ENCODE peak calls at places on chromosomes 5 and 9, in seven cellular contexts. A is HepG2, L is HCT116, B is adrenal gland, G is uterus, J is lower leg skin, V is spleen. C is an unnamed sample.

GRCh38 chr9:96236854-96237545 is 65.0 kb downstream of the HSD17B3 start:
- DNase-seq in B (no peak), L (no peak), G (no peak), V (no peak), A (no peak), J (no peak), C (no peak)

GRCh38 chr5:132473019-132473531 is 17.5 kb downstream of the IRF1 start:
- DNase-seq in J (no peak), B (peak), G (peak), V (peak), L (no peak), A (no peak), C (peak)

GRCh38 chr9:137013571-137013940 is 14.5 kb downstream of the ABCA2 start:
- DNase-seq in A (no peak), L (no peak), V (no peak), G (no peak), B (no peak), J (no peak), C (no peak)

GRCh38 chr5:177154003-177154643 is 20.6 kb downstream of the NSD1 start:
- DNase-seq in J (no peak), G (no peak), B (no peak), V (no peak), L (no peak), A (no peak), C (no peak)

GRCh38 chr5:135577421-135577820 is 1.4 kb downstream of the CXCL14 start:
- DNase-seq in A (no peak), G (no peak), B (no peak), L (no peak), V (no peak), J (no peak), C (no peak)

GRCh38 chr9:15229475-15229874 is 77.5 kb downstream of the TTC39B start:
- DNase-seq in B (no peak), J (no peak), V (no peak), L (no peak), G (no peak), A (no peak), C (no peak)

GRCh38 chr9:131734165-131734610 is 5.7 kb downstream of the RAPGEF1 start:
- DNase-seq in A (no peak), G (no peak), J (no peak), L (no peak), V (peak), B (peak), C (peak)

GRCh38 chr5:14776640-14777039 is 94.9 kb downstream of the ANKH start:
- DNase-seq in B (no peak), L (no peak), V (no peak), J (no peak), G (no peak), A (no peak), C (no peak)

GRCh38 chr9:6049798-6050197 is 34.4 kb upstream of the RANBP6 start:
- DNase-seq in V (no peak), J (no peak), G (no peak), B (no peak), L (peak), A (peak), C (peak)

GRCh38 chr9:126721531-126722098 is 83.2 kb upstream of the ZBTB43 start:
- DNase-seq in B (no peak), J (no peak), A (no peak), L (no peak), V (peak), G (no peak), C (no peak)

GRCh38 chr5:93378073-93378472 is 202.9 kb downstream of the NR2F1-AS1 start:
- DNase-seq in J (no peak), A (no peak), L (no peak), G (no peak), B (no peak), V (no peak), C (no peak)

GRCh38 chr5:41457942-41458341 is 52.5 kb downstream of the PLCXD3 start:
- DNase-seq in J (no peak), B (no peak), G (no peak), L (no peak), A (no peak), V (no peak), C (no peak)

GRCh38 chr5:174837919-174838902 is 113.8 kb downstream of the MSX2 start:
- DNase-seq in V (no peak), G (peak), B (peak), L (peak), J (peak), A (no peak), C (peak)

GRCh38 chr9:26786571-26786970 is 106.0 kb downstream of the CAAP1 start:
- DNase-seq in A (no peak), V (no peak), J (no peak), B (no peak), G (no peak), L (no peak), C (no peak)

GRCh38 chr5:38323645-38324295 is 65.4 kb downstream of the EGFLAM start:
- DNase-seq in G (peak), V (no peak), L (no peak), B (peak), A (no peak), J (peak), C (no peak)

GRCh38 chr9:134226221-134226930 is 62.0 kb upstream of the RNU6ATAC start:
- DNase-seq in G (no peak), V (no peak), A (peak), J (no peak), B (no peak), L (no peak), C (no peak)

GRCh38 chr5:92403308-92403707 is 1020.2 kb upstream of the ARRDC3 start:
- DNase-seq in A (no peak), J (no peak), G (no peak), B (no peak), V (no peak), L (no peak), C (no peak)

GRCh38 chr5:41148448-41148847 is 64.9 kb downstream of the C6 start:
- DNase-seq in B (peak), J (no peak), L (no peak), V (no peak), G (peak), A (no peak), C (no peak)

GRCh38 chr5:42494414-42494813 is 71.2 kb downstream of the GHR start:
- DNase-seq in V (no peak), A (no peak), B (no peak), J (no peak), L (no peak), G (no peak), C (no peak)

GRCh38 chr9:129989362-129989708 is 53.7 kb downstream of the FNBP1 start:
- DNase-seq in J (no peak), G (no peak), L (no peak), V (no peak), B (no peak), A (no peak), C (no peak)
- TF ChIP-seq POLR2A in J (no peak), G (no peak), L (no peak), V (no peak), B (no peak), A (no peak), C (no peak)

GRCh38 chr5:145777445-145778063 is 57.6 kb downstream of the PRELID2 start:
- DNase-seq in J (no peak), L (no peak), G (no peak), A (no peak), B (no peak), V (no peak), C (no peak)

GRCh38 chr5:145775411-145775810 is 59.7 kb downstream of the PRELID2 start:
- DNase-seq in B (no peak), V (no peak), L (no peak), A (peak), G (no peak), J (no peak), C (no peak)

GRCh38 chr5:145774442-145774841 is 60.7 kb downstream of the PRELID2 start:
- DNase-seq in J (no peak), L (no peak), G (no peak), V (no peak), A (no peak), B (no peak), C (no peak)

GRCh38 chr5:145776886-145777285 is 58.3 kb downstream of the PRELID2 start:
- DNase-seq in G (no peak), V (no peak), J (no peak), B (no peak), A (no peak), L (no peak), C (no peak)

DNA sequence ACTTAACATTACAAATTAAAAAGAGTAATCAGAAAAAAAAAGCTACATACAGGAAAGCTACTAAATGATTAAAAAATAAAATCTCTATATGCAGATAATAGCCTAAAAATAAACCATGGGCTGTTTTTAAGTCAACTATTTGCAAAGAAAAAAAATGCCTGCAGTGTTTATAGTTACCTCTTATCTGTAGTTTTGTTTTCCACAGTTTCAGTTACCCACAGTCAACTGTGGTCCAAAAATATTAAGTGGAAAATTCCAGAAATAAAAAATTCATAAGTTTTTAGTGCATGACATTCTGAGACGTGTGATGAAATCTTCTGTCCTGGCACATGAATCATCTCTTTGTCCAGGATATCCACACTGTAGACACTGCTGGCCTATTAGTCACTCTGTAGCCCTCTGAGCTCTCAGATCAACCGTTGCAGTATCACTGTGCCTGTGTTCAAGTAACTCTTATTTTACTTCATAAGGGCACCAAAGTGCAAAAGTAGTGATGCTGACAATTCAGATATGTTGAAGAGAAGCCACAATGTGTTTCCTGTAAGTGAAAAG is 59.2 kb downstream of the PRELID2 start:
- DNase-seq in B (peak), G (no peak), A (peak), V (no peak), L (peak), J (peak), C (peak)
- H3K4me3 ChIP-seq in B (no peak), G (no peak), A (no peak), V (no peak), L (no peak), J (no peak), C (no peak)

DNA sequence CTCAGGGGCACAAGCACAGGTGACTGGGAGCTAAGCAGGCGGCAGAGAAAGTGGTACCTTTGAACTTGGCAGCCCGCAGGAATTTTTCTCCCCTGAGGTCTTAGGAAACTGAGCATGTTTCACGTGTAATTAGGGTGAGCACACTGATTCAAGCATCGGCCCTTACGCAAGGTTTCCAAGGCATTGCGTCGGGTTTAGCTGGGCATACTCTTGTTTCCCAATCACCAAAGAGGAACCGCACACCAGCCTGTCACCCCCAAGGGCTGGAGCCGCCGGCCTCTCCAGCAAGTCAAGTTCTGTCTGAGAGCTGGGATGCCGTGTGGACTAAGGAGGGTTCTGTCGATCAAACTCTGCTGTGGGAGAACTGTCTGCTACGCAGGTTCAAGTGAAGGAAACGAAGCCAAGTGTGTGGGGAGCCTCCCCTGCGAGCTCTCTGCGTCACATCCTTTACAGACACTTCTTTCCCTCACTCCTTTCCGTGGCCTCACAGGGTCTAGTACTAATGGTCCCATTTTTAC is 53.0 kb downstream of the ERGIC1 start:
- DNase-seq in L (no peak), A (peak), G (peak), V (peak), J (peak), B (peak), C (peak)
- TF ChIP-seq POLR2A in L (no peak), A (no peak), G (peak), V (no peak), J (no peak), B (peak), C (no peak)

GRCh38 chr5:150627731-150628545 is 12.5 kb upstream of the SYNPO start:
- DNase-seq in G (no peak), L (no peak), V (no peak), B (peak), J (no peak), A (no peak), C (no peak)

GRCh38 chr5:150628936-150629485 is 11.4 kb upstream of the SYNPO start:
- DNase-seq in J (no peak), L (no peak), A (no peak), B (peak), G (no peak), V (no peak), C (no peak)

GRCh38 chr5:150625831-150626746 is 14.4 kb upstream of the SYNPO start:
- DNase-seq in L (no peak), A (no peak), B (peak), J (no peak), G (no peak), V (no peak), C (no peak)

GRCh38 chr5:150625164-150625535 is 15.3 kb upstream of the SYNPO start:
- DNase-seq in G (peak), B (peak), J (no peak), A (no peak), L (no peak), V (peak), C (peak)

DNA sequence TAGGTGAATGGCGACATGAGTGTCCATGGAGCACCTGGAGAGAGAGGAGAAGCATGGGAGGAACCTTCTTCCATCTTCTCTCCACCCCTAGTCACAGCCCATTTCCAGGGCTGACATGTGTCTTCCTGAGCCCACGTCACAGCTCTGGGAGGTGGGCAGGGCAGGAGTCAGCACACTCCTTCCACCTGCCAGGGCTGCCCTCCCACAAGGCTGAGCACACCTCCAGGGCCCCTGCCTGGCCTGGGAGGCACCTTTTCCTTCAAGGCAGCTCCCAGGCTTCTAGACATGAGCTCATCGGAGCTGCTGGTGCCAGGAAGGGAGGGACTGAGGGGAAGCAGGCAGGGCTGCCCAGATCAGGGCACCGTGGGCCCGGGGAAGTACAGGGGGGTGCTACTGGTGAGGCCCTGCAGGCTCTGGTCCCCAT is 13.6 kb upstream of the SYNPO start:
- DNase-seq in V (no peak), A (no peak), J (no peak), B (peak), G (no peak), L (no peak), C (peak)
- H3K4me3 ChIP-seq in V (peak), A (no peak), J (no peak), B (no peak), G (no peak), L (no peak), C (no peak)

GRCh38 chr5:1521054-1521453 is 2.7 kb downstream of the LPCAT1 start:
- DNase-seq in L (no peak), V (no peak), G (no peak), J (no peak), B (no peak), A (no peak), C (peak)

GRCh38 chr5:1523480-1523792 is 324 bp downstream of the LPCAT1 start:
- DNase-seq in J (no peak), A (no peak), B (no peak), G (no peak), L (no peak), V (peak), C (peak)

GRCh38 chr5:1523793-1524480 is at the start of gene LPCAT1:
- DNase-seq in J (no peak), B (peak), A (peak), V (peak), L (no peak), G (peak), C (peak)

GRCh38 chr5:1522601-1523479 is 920 bp downstream of the LPCAT1 start:
- DNase-seq in L (no peak), J (no peak), A (no peak), G (peak), V (peak), B (no peak), C (peak)

DNA sequence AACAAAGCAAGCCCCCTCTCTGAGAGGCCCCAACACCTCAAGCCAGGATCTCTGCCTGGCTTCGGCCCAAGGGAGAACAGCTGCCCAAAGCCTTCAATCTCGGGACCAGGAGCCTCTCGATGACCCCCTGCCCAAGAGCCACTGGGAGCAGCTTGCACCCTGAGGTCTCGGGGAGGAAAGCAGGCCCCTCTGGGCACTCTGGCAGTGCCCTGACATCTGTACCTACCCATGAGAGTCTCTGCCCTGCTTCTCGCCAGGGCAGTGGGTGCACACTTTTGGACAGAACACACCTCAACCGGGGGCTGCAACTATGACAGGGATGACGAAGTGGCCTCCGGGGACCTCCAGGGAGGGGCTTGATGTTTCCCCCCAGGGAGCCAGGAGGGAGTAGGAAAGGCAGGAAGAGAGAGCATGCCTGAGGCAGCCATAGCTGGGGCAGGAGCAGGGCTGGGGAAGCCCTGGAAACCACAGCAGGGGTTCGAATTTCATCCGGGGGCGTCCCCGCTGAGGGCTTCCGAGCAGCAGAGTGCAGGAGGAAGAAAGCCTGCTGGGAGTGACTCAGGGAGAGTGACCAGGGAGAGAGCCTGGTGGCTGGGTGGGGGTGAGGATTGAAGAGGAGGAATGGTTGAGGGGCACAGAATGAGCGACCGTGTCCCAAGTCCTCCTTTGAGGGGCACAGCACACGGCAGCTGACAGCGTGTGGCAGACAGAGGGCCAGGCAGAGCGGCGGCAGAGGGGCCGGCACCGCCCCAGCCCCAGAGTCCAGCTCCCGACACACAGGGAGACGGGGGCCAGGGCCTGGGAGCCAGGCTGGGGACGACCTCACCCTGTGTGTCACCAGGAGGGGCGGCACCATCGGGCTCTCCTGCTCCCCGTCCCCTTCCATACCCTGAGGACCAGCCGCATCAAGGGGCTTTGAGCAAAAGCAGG is 1.8 kb downstream of the LPCAT1 start:
- DNase-seq in V (peak), L (no peak), B (no peak), J (no peak), A (peak), G (peak), C (peak)
- TF ChIP-seq POLR2A in V (no peak), L (no peak), B (no peak), J (no peak), A (no peak), G (no peak), C (no peak)

GRCh38 chr5:149728303-149728702 is 1.8 kb upstream of the PPARGC1B start:
- DNase-seq in A (no peak), V (no peak), L (no peak), B (no peak), J (peak), G (no peak), C (no peak)
- H3K4me3 ChIP-seq in A (no peak), V (no peak), L (no peak), B (no peak), J (no peak), G (no peak), C (no peak)

GRCh38 chr5:88034520-88034919 is 234.1 kb downstream of the TMEM161B start:
- DNase-seq in L (no peak), G (no peak), B (no peak), V (no peak), J (no peak), A (no peak), C (no peak)

GRCh38 chr5:88033191-88033590 is 235.5 kb downstream of the TMEM161B start:
- DNase-seq in B (no peak), J (no peak), A (no peak), G (no peak), V (no peak), L (no peak), C (no peak)

GRCh38 chr5:88029011-88029410 is 239.6 kb downstream of the TMEM161B start:
- DNase-seq in V (no peak), J (no peak), B (no peak), G (no peak), A (no peak), L (no peak), C (no peak)
- TF ChIP-seq POLR2A in V (no peak), J (no peak), B (no peak), G (no peak), A (no peak), L (no peak), C (no peak)

GRCh38 chr9:37002036-37002412 is 32.0 kb downstream of the PAX5 start:
- DNase-seq in J (no peak), V (no peak), G (no peak), B (no peak), L (no peak), A (no peak), C (no peak)
- H3K4me3 ChIP-seq in J (no peak), V (peak), G (no peak), B (no peak), L (no peak), A (no peak), C (no peak)

DNA sequence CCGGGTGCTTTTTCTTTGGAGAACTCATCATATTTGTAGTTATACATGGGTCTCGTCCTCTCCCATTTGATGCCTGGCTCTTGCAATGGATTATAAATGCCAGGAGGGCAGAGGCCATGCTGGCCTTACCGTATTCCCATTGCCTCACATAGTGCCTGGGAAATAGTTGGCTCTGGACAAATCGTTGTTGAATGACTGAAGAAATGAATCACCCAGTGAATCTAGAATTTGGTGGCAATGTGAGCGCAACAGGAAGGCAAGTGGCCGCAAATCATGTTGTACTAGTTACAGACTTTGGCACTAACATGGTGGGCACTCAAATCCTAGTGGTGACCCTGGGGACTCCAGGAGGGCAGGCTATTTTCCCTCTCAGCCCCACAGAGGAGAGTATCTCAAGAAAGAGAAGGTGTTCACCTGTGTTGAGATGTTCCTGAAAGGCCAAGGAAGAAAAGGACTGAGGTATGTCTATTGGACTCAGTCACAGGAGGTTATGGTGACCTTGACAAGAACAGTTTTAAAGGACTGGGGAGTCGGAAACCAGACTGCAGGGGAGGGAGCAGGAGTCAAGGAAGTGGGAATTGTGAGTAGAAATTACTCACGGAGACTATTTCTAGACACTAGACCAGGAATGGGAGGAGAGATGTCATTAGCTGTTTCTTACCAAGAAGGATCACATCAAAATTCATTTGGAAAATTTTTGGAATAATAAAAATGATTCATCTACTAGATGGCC is 61.7 kb upstream of the COL15A1 start:
- DNase-seq in V (no peak), B (no peak), A (no peak), L (no peak), J (no peak), G (no peak), C (no peak)
- TF ChIP-seq POLR2A in V (no peak), B (no peak), A (no peak), L (no peak), J (no peak), G (no peak), C (no peak)

GRCh38 chr9:25205285-25205684 is 473.0 kb downstream of the TUSC1 start:
- DNase-seq in J (no peak), L (no peak), A (no peak), V (no peak), G (no peak), B (no peak), C (no peak)
- H3K4me3 ChIP-seq in J (no peak), L (no peak), A (no peak), V (no peak), G (no peak), B (no peak), C (no peak)